ENCODE peak calls at places on chromosome 2, in four cellular contexts. One of them, this sample, is unnamed.

GRCh38 chr2:20698916-20699613 is 32.1 kb downstream of the GDF7 start:
- DNase-seq in IMR-90: no peak
- DNase-seq in K562: no peak
- DNase-seq in H1: no peak
- DNase-seq in this sample: no peak

GRCh38 chr2:198546091-198546490 is 741.7 kb downstream of the PLCL1 start:
- DNase-seq in K562: no peak
- DNase-seq in H1: no peak
- DNase-seq in IMR-90: no peak
- DNase-seq in this sample: no peak

GRCh38 chr2:186503827-186504606 is 18.0 kb downstream of the ZC3H15 start:
- DNase-seq in K562: no peak
- DNase-seq in IMR-90: peak; percentile 37
- DNase-seq in H1: no peak
- DNase-seq in this sample: no peak

GRCh38 chr2:161415041-161415440 is 1.1 kb upstream of the TBR1 start:
- DNase-seq in IMR-90: no peak
- DNase-seq in K562: no peak
- DNase-seq in H1: no peak
- DNase-seq in this sample: no peak

GRCh38 chr2:237154050-237154638 is 68.5 kb downstream of the COPS8 start:
- DNase-seq in H1: peak; percentile 67
- DNase-seq in K562: peak; percentile 11
- DNase-seq in IMR-90: peak; percentile 81
- DNase-seq in this sample: no peak

GRCh38 chr2:223058952-223059716 is 7.1 kb downstream of the KCNE4 start:
- DNase-seq in IMR-90: peak; percentile 61
- DNase-seq in K562: peak; percentile 50
- DNase-seq in H1: no peak
- DNase-seq in this sample: no peak

GRCh38 chr2:24203029-24203786 is 28.4 kb downstream of the FAM228A start:
- DNase-seq in IMR-90: no peak
- DNase-seq in H1: no peak
- DNase-seq in K562: no peak
- DNase-seq in this sample: no peak

GRCh38 chr2:166382-166781 is 97.5 kb downstream of the SH3YL1 start:
- DNase-seq in H1: no peak
- DNase-seq in K562: no peak
- DNase-seq in IMR-90: no peak
- DNase-seq in this sample: no peak

GRCh38 chr2:168461178-168461941 is 5.3 kb downstream of the CERS6 start:
- DNase-seq in IMR-90: no peak
- DNase-seq in H1: no peak
- DNase-seq in K562: no peak
- DNase-seq in this sample: no peak

GRCh38 chr2:149329068-149329467 is 1.3 kb upstream of the LYPD6 start:
- DNase-seq in IMR-90: no peak
- DNase-seq in K562: no peak
- DNase-seq in H1: peak; percentile 59
- DNase-seq in this sample: no peak

GRCh38 chr2:146540271-146540932 is 1304.4 kb upstream of the ACVR2A start:
- DNase-seq in H1: peak; percentile 71
- DNase-seq in IMR-90: no peak
- DNase-seq in K562: no peak
- DNase-seq in this sample: no peak

GRCh38 chr2:41836944-41837343 is 210.9 kb upstream of the PKDCC start:
- DNase-seq in K562: peak; percentile 37
- DNase-seq in H1: peak; percentile 70
- DNase-seq in IMR-90: peak; percentile 58
- DNase-seq in this sample: no peak

GRCh38 chr2:176931588-176932563 is 280.7 kb upstream of the HNRNPA3 start:
- DNase-seq in H1: no peak
- DNase-seq in IMR-90: no peak
- DNase-seq in K562: peak; percentile 16
- DNase-seq in this sample: peak; percentile 97

GRCh38 chr2:25333981-25334380 is 7.7 kb downstream of the DNMT3A start:
- DNase-seq in H1: no peak
- DNase-seq in IMR-90: no peak
- DNase-seq in K562: no peak
- DNase-seq in this sample: no peak

GRCh38 chr2:844725-845124 is 105.9 kb upstream of the SNTG2 start:
- DNase-seq in H1: no peak
- DNase-seq in IMR-90: no peak
- DNase-seq in K562: no peak
- DNase-seq in this sample: no peak

GRCh38 chr2:168661404-168661869 is 141.0 kb upstream of the NOSTRIN start:
- DNase-seq in H1: no peak
- DNase-seq in K562: no peak
- DNase-seq in IMR-90: no peak
- DNase-seq in this sample: no peak

GRCh38 chr2:100065029-100065428 is 77.4 kb downstream of the AFF3 start:
- DNase-seq in IMR-90: no peak
- DNase-seq in K562: no peak
- DNase-seq in H1: no peak
- DNase-seq in this sample: no peak

GRCh38 chr2:23673830-23674679 is 252.9 kb downstream of the ATAD2B start:
- DNase-seq in K562: peak; percentile 51
- DNase-seq in IMR-90: no peak
- DNase-seq in H1: peak; percentile 70
- DNase-seq in this sample: no peak

GRCh38 chr2:120690521-120690920 is 45.1 kb upstream of the GLI2 start:
- DNase-seq in K562: no peak
- DNase-seq in H1: no peak
- DNase-seq in IMR-90: no peak
- DNase-seq in this sample: no peak

GRCh38 chr2:46064396-46064795 is 232.8 kb upstream of the EPAS1 start:
- DNase-seq in K562: no peak
- DNase-seq in IMR-90: no peak
- DNase-seq in H1: no peak
- DNase-seq in this sample: no peak

GRCh38 chr2:152440460-152440859 is 105.5 kb downstream of the FMNL2 start:
- DNase-seq in IMR-90: no peak
- DNase-seq in K562: no peak
- DNase-seq in H1: no peak
- DNase-seq in this sample: no peak

GRCh38 chr2:195706161-195706900 is 49.3 kb downstream of the SLC39A10 start:
- DNase-seq in H1: no peak
- DNase-seq in IMR-90: peak; percentile 25
- DNase-seq in K562: no peak
- DNase-seq in this sample: no peak

GRCh38 chr2:121293450-121294325 is 8.7 kb upstream of the TFCP2L1 start:
- DNase-seq in IMR-90: no peak
- DNase-seq in H1: no peak
- DNase-seq in K562: no peak
- DNase-seq in this sample: no peak

GRCh38 chr2:164314148-164314547 is 307.1 kb downstream of the GRB14 start:
- DNase-seq in K562: no peak
- DNase-seq in H1: no peak
- DNase-seq in IMR-90: no peak
- DNase-seq in this sample: no peak

GRCh38 chr2:9191044-9191481 is 15.5 kb upstream of the ASAP2 start:
- DNase-seq in K562: no peak
- DNase-seq in H1: no peak
- DNase-seq in IMR-90: peak; percentile 95
- DNase-seq in this sample: no peak

GRCh38 chr2:138601438-138602165 is 100.0 kb downstream of the SPOPL start:
- DNase-seq in IMR-90: peak; percentile 3
- DNase-seq in H1: no peak
- DNase-seq in K562: no peak
- DNase-seq in this sample: no peak

GRCh38 chr2:241354668-241355658 is 1.1 kb upstream of the FARP2 start:
- DNase-seq in K562: peak; percentile 59
- DNase-seq in H1: peak; percentile 91
- DNase-seq in IMR-90: peak; percentile 51
- DNase-seq in this sample: no peak

GRCh38 chr2:12719400-12720104 is 2.8 kb downstream of the TRIB2 start:
- DNase-seq in IMR-90: peak; percentile 64
- DNase-seq in K562: no peak
- DNase-seq in H1: no peak
- DNase-seq in this sample: no peak

GRCh38 chr2:12717191-12717987 is 653 bp downstream of the TRIB2 start:
- DNase-seq in IMR-90: peak; percentile 61
- DNase-seq in K562: peak; percentile 57
- DNase-seq in H1: peak; percentile 74
- DNase-seq in this sample: no peak

GRCh38 chr2:12717988-12718661 is 1.4 kb downstream of the TRIB2 start:
- DNase-seq in H1: peak; percentile 64
- DNase-seq in K562: no peak
- DNase-seq in IMR-90: peak; percentile 27
- DNase-seq in this sample: no peak

GRCh38 chr2:12720181-12720580 is 3.4 kb downstream of the TRIB2 start:
- DNase-seq in IMR-90: peak; percentile 30
- DNase-seq in H1: no peak
- DNase-seq in K562: no peak
- DNase-seq in this sample: no peak

GRCh38 chr2:12718662-12719399 is 2.1 kb downstream of the TRIB2 start:
- DNase-seq in H1: peak; percentile 59
- DNase-seq in IMR-90: no peak
- DNase-seq in K562: peak; percentile 25
- DNase-seq in this sample: no peak
- TF ChIP-seq CHD1 in H1: no peak
- TF ChIP-seq CHD1 in IMR-90: no peak
- TF ChIP-seq CHD1 in K562: no peak
- TF ChIP-seq CHD1 in this sample: no peak

GRCh38 chr2:72274284-72274869 is 126.7 kb upstream of the CYP26B1 start:
- DNase-seq in H1: no peak
- DNase-seq in IMR-90: peak; percentile 20
- DNase-seq in K562: no peak
- DNase-seq in this sample: no peak

GRCh38 chr2:72275084-72275483 is 127.4 kb upstream of the CYP26B1 start:
- DNase-seq in IMR-90: no peak
- DNase-seq in H1: no peak
- DNase-seq in K562: no peak
- DNase-seq in this sample: no peak

GRCh38 chr2:72276876-72277275 is 129.2 kb upstream of the CYP26B1 start:
- DNase-seq in IMR-90: no peak
- DNase-seq in H1: no peak
- DNase-seq in K562: no peak
- DNase-seq in this sample: no peak

GRCh38 chr2:72276356-72276755 is 128.7 kb upstream of the CYP26B1 start:
- DNase-seq in H1: no peak
- DNase-seq in K562: no peak
- DNase-seq in IMR-90: peak; percentile 41
- DNase-seq in this sample: no peak

DNA sequence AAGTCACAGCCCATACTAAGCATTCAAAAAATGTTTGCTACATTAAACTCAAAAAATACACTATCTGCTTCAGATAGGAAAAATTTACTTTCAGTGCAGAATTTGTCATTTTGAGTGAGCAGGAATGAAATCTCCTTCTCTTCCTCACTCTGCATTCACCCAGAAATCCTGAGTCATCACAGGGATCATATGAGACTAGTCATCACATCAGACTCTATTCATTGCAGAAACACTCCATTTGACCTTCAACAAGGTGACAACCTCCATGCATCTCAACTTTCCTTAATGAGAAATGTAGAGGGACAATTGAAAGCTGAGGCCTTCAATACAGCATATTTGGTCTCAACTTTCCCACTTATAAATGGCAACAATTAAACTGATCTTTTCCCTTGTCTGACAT is 130.4 kb upstream of the CYP26B1 start:
- DNase-seq in IMR-90: peak; percentile 79
- DNase-seq in H1: no peak
- DNase-seq in K562: no peak
- DNase-seq in this sample: no peak
- TF ChIP-seq CHD1 in IMR-90: no peak
- TF ChIP-seq CHD1 in H1: no peak
- TF ChIP-seq CHD1 in K562: no peak
- TF ChIP-seq CHD1 in this sample: no peak

GRCh38 chr2:63858291-63858690 is 16.6 kb downstream of the UGP2 start:
- DNase-seq in H1: no peak
- DNase-seq in K562: no peak
- DNase-seq in IMR-90: no peak
- DNase-seq in this sample: no peak

GRCh38 chr2:63851912-63852311 is 10.2 kb downstream of the UGP2 start:
- DNase-seq in H1: no peak
- DNase-seq in K562: no peak
- DNase-seq in IMR-90: no peak
- DNase-seq in this sample: no peak

GRCh38 chr2:63856302-63856600 is 14.6 kb downstream of the UGP2 start:
- DNase-seq in IMR-90: no peak
- DNase-seq in H1: no peak
- DNase-seq in K562: no peak
- DNase-seq in this sample: no peak

GRCh38 chr2:63853527-63854310 is 12.0 kb downstream of the UGP2 start:
- DNase-seq in IMR-90: no peak
- DNase-seq in H1: no peak
- DNase-seq in K562: no peak
- DNase-seq in this sample: no peak

GRCh38 chr2:63855418-63856301 is 14.0 kb downstream of the UGP2 start:
- DNase-seq in IMR-90: no peak
- DNase-seq in K562: no peak
- DNase-seq in H1: no peak
- DNase-seq in this sample: no peak
- TF ChIP-seq CHD1 in IMR-90: no peak
- TF ChIP-seq CHD1 in K562: no peak
- TF ChIP-seq CHD1 in H1: no peak
- TF ChIP-seq CHD1 in this sample: no peak

GRCh38 chr2:217740796-217741195 is 262.0 kb downstream of the TNS1 start:
- DNase-seq in IMR-90: no peak
- DNase-seq in H1: no peak
- DNase-seq in K562: no peak
- DNase-seq in this sample: no peak

GRCh38 chr2:217742837-217743236 is 260.0 kb downstream of the TNS1 start:
- DNase-seq in IMR-90: no peak
- DNase-seq in K562: no peak
- DNase-seq in H1: peak; percentile 16
- DNase-seq in this sample: no peak

GRCh38 chr2:217740178-217740577 is 262.6 kb downstream of the TNS1 start:
- DNase-seq in IMR-90: peak; percentile 45
- DNase-seq in H1: no peak
- DNase-seq in K562: no peak
- DNase-seq in this sample: no peak

GRCh38 chr2:217742276-217742675 is 260.5 kb downstream of the TNS1 start:
- DNase-seq in H1: peak; percentile 4
- DNase-seq in IMR-90: no peak
- DNase-seq in K562: no peak
- DNase-seq in this sample: no peak

DNA sequence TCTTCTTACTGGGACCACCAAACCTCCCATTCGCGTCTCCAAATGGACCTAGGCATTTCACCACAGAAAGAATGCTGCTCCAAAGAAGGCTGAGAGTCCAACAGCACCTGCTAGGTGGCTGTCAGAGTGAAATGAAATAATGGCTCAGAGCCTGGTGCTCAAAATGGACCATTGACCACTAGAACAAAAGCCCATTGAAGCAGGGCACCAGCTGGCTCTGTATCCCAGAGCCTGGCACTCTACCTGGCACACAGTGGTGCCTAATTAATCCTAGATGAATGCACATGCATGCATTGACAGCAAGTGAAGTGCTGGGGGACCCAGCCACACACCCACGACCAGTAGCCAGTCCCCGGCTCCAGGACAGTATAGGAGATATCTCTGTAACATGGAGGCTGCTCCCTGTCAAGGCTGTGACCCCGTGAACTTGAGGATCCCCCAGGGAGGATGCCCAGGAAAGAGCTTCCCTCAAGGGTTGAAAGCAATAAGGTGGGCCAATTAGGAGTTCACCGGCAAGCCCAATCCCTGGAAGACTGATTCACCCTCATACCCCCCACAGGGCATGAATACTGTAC is 261.3 kb downstream of the TNS1 start:
- DNase-seq in H1: peak; percentile 14
- DNase-seq in IMR-90: no peak
- DNase-seq in K562: no peak
- DNase-seq in this sample: no peak
- TF ChIP-seq CHD1 in H1: no peak
- TF ChIP-seq CHD1 in IMR-90: no peak
- TF ChIP-seq CHD1 in K562: no peak
- TF ChIP-seq CHD1 in this sample: no peak